ENCODE peak calls at places on chromosomes 12 and 14, in six cellular contexts. Y is omental fat pad, N is fibroblast of the aortic adventitia, M is H9, S is epithelial cell of esophagus, R is AG09319. B is an unnamed sample.

GRCh38 chr12:29783773-29784666 is at the start of gene TMTC1:
- DNase-seq in S (peak), N (peak), R (no peak), M (peak), Y (no peak), B (peak)

GRCh38 chr12:4763549-4763948 is 43.3 kb downstream of the GALNT8 start:
- DNase-seq in R (no peak), N (no peak), S (no peak), Y (no peak), M (peak), B (peak)

GRCh38 chr14:65040666-65041433 is 54.2 kb downstream of the FNTB start:
- DNase-seq in N (no peak), Y (no peak), S (no peak), R (no peak), M (no peak), B (no peak)

GRCh38 chr14:20632831-20633771 is 8.4 kb downstream of the OR6S1 start:
- DNase-seq in N (peak), Y (no peak), M (peak), R (peak), S (peak), B (peak)

GRCh38 chr12:59388176-59388575 is 207.7 kb upstream of the SLC16A7 start:
- DNase-seq in M (no peak), Y (no peak), S (no peak), R (no peak), N (no peak), B (no peak)

GRCh38 chr14:73591690-73592448 is at the start of gene ACOT4:
- DNase-seq in R (no peak), S (peak), Y (no peak), M (peak), N (peak), B (peak)

GRCh38 chr12:131732996-131733615 is 22.2 kb downstream of the SFSWAP start:
- DNase-seq in S (no peak), Y (no peak), R (no peak), N (no peak), M (no peak), B (no peak)

GRCh38 chr12:43872396-43872795 is 36.5 kb downstream of the TMEM117 start:
- DNase-seq in M (no peak), R (no peak), N (no peak), S (no peak), Y (no peak), B (no peak)

GRCh38 chr14:70915415-70915814 is 8.2 kb downstream of the PCNX1 start:
- DNase-seq in R (no peak), N (no peak), M (no peak), S (no peak), Y (no peak), B (no peak)

GRCh38 chr14:76836029-76836630 is 9.9 kb downstream of the LRRC74A start:
- DNase-seq in R (no peak), N (no peak), S (no peak), M (no peak), Y (no peak), B (no peak)

GRCh38 chr12:131218291-131219172 is 264.8 kb downstream of the ADGRD1 start:
- DNase-seq in S (no peak), M (peak), R (no peak), Y (no peak), N (no peak), B (no peak)

GRCh38 chr12:19778111-19778688 is 338.9 kb downstream of the AEBP2 start:
- DNase-seq in M (no peak), Y (no peak), N (peak), R (no peak), S (peak), B (no peak)

GRCh38 chr12:19780460-19780859 is 341.2 kb downstream of the AEBP2 start:
- DNase-seq in N (no peak), R (no peak), M (no peak), Y (no peak), S (no peak), B (no peak)

GRCh38 chr12:19775241-19775640 is 335.9 kb downstream of the AEBP2 start:
- DNase-seq in M (peak), R (no peak), N (no peak), Y (no peak), S (no peak), B (no peak)

GRCh38 chr12:19779393-19780056 is 340.2 kb downstream of the AEBP2 start:
- DNase-seq in N (peak), Y (no peak), R (no peak), S (no peak), M (peak), B (no peak)

DNA sequence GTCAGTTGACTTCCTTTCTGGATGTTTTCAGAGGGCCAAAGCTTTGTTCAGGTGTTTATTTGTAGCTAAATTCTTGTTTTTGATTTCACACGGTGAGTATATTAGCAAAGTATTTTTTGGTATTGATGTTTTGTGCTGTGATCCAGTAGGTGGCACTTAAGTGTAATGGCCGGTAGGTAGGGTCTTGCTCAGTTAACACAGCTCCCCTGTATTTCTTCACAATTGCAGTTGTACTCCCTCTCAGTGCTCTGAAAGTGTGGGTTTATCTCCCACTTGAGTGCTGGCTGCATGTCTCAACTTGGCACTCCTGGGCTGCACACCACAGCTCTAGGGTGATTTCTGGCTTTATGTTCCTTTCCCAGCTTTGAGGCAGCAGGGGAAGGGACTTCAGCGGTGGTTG is 339.5 kb downstream of the AEBP2 start:
- DNase-seq in S (no peak), M (no peak), R (no peak), Y (no peak), N (peak), B (no peak)
- TF ChIP-seq CTCF in S (no peak), M (no peak), R (no peak), Y (no peak), N (no peak), B (no peak)

GRCh38 chr12:26091837-26092236 is 33.0 kb downstream of the BHLHE41 start:
- DNase-seq in R (no peak), M (peak), Y (no peak), N (peak), S (no peak), B (peak)
- TF ChIP-seq CTCF in R (peak), M (peak), Y (no peak), N (peak), S (no peak), B (peak)

GRCh38 chr14:102000902-102001301 is 36.5 kb downstream of the DYNC1H1 start:
- DNase-seq in R (no peak), N (no peak), M (no peak), S (no peak), Y (no peak), B (no peak)
- TF ChIP-seq CTCF in R (no peak), N (no peak), M (no peak), S (no peak), Y (no peak), B (no peak)

GRCh38 chr14:37590096-37590809 is 4.8 kb downstream of the FOXA1 start:
- DNase-seq in S (peak), M (no peak), R (no peak), Y (no peak), N (no peak), B (no peak)

GRCh38 chr14:37590810-37591139 is 4.3 kb downstream of the FOXA1 start:
- DNase-seq in R (no peak), N (no peak), Y (no peak), S (peak), M (no peak), B (no peak)

GRCh38 chr14:37592288-37593274 is 2.5 kb downstream of the FOXA1 start:
- DNase-seq in M (peak), Y (no peak), R (no peak), N (no peak), S (peak), B (no peak)

GRCh38 chr14:37591941-37592287 is 3.1 kb downstream of the FOXA1 start:
- DNase-seq in N (no peak), R (no peak), M (no peak), S (peak), Y (no peak), B (no peak)

GRCh38 chr14:37591311-37591940 is 3.6 kb downstream of the FOXA1 start:
- DNase-seq in R (no peak), S (peak), N (no peak), M (peak), Y (no peak), B (no peak)
- TF ChIP-seq CTCF in R (no peak), S (no peak), N (no peak), M (peak), Y (no peak), B (peak)

GRCh38 chr12:89154743-89155530 is 197.4 kb downstream of the DUSP6 start:
- DNase-seq in S (no peak), Y (no peak), M (no peak), R (no peak), N (peak), B (no peak)
- TF ChIP-seq CTCF in S (no peak), Y (no peak), M (peak), R (no peak), N (peak), B (peak)

DNA sequence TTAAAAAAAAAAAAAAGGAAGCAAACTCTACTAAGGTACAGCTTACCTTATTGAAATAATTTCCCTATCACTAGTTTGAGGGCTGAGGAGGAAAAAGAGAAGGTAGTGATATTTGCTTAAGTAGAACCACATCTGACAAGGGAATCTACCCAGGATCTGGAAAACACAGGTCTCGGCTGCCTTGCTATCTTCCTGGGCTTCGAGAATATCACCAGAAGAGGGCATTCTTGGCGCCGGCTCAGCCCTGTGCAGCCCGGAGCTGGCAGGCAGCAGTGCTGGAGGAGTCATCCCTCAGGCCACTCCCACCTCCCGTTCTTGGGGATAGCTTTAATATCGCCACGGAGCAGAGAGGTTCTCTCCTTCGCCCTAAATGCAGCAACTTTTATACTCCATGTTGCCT is 1181.2 kb downstream of the VRK1 start:
- DNase-seq in Y (no peak), S (peak), N (peak), M (peak), R (no peak), B (peak)
- TF ChIP-seq CTCF in Y (no peak), S (peak), N (peak), M (peak), R (peak), B (peak)

GRCh38 chr12:87660987-87661769 is 368.0 kb downstream of the C12orf50 start:
- DNase-seq in S (peak), R (no peak), Y (no peak), N (peak), M (no peak), B (no peak)
- TF ChIP-seq CTCF in S (peak), R (no peak), Y (no peak), N (no peak), M (no peak), B (no peak)

DNA sequence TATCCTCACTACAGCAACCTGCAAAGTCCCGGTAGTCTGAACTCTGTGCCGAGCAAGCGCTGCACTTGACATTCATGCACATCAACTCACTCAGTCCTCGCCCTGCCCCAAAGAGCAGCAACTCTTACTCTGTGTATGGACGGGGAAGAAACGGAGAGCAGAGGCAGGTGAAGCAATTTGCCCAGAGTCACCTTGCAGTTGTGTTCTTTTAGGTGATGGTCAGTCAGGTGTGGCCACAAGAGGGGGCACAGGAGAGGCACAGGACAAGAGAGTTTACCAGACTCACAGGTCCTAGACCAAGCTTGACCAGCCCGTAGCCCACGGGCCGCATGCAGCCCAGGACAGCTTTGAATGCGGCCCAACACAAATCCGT is 39.1 kb downstream of the TSPAN11 start:
- DNase-seq in N (no peak), M (peak), Y (no peak), S (no peak), R (no peak), B (no peak)
- TF ChIP-seq CTCF in N (peak), M (peak), Y (no peak), S (peak), R (no peak), B (no peak)

GRCh38 chr12:15497621-15498285 is 175.4 kb downstream of the PTPRO start:
- DNase-seq in S (no peak), N (no peak), M (no peak), Y (no peak), R (no peak), B (peak)
- TF ChIP-seq CTCF in S (no peak), N (no peak), M (no peak), Y (no peak), R (no peak), B (no peak)